ENCODE peak calls at places on chromosomes 11 and 22, in eight cellular contexts. One of them, this sample, is unnamed.

GRCh38 chr11:73203322-73203721 is 14.8 kb upstream of the P2RY2 start:
- DNase-seq in nephron progenitor cell: no peak
- DNase-seq in hypothalamus: no peak
- DNase-seq in activated CD4-positive, alpha-beta T cell treated with anti-CD3 and anti-CD28 coated beads, Interleukin-2, amount 10 ng/mL, durations not matched to agents 7 days and 5 days: no peak
- DNase-seq in brain microvascular endothelial cell: no peak
- DNase-seq in SK-N-SH: no peak
- DNase-seq in EL: no peak
- DNase-seq in NCI-H524: no peak
- DNase-seq in this sample: no peak

GRCh38 chr11:61325649-61326414 is 7.1 kb downstream of the DDB1 start:
- DNase-seq in activated CD4-positive, alpha-beta T cell treated with anti-CD3 and anti-CD28 coated beads, Interleukin-2, amount 10 ng/mL, durations not matched to agents 7 days and 5 days: no peak
- DNase-seq in NCI-H524: no peak
- DNase-seq in hypothalamus: no peak
- DNase-seq in SK-N-SH: no peak
- DNase-seq in brain microvascular endothelial cell: no peak
- DNase-seq in nephron progenitor cell: no peak
- DNase-seq in EL: no peak
- DNase-seq in this sample: peak; percentile 85

GRCh38 chr11:74683279-74683871 is 47.9 kb downstream of the CHRDL2 start:
- DNase-seq in activated CD4-positive, alpha-beta T cell treated with anti-CD3 and anti-CD28 coated beads, Interleukin-2, amount 10 ng/mL, durations not matched to agents 7 days and 5 days: no peak
- DNase-seq in SK-N-SH: peak; percentile 87
- DNase-seq in EL: peak; percentile 22
- DNase-seq in hypothalamus: peak; percentile 84
- DNase-seq in brain microvascular endothelial cell: no peak
- DNase-seq in nephron progenitor cell: peak; percentile 54
- DNase-seq in NCI-H524: peak; percentile 7
- DNase-seq in this sample: peak; percentile 17

GRCh38 chr11:128291835-128292234 is 295.5 kb downstream of the ETS1 start:
- DNase-seq in NCI-H524: no peak
- DNase-seq in nephron progenitor cell: no peak
- DNase-seq in EL: no peak
- DNase-seq in brain microvascular endothelial cell: no peak
- DNase-seq in activated CD4-positive, alpha-beta T cell treated with anti-CD3 and anti-CD28 coated beads, Interleukin-2, amount 10 ng/mL, durations not matched to agents 7 days and 5 days: peak; percentile 75
- DNase-seq in SK-N-SH: no peak
- DNase-seq in hypothalamus: no peak
- DNase-seq in this sample: no peak

GRCh38 chr11:114606003-114606801 is 10.6 kb upstream of the NXPE4 start:
- DNase-seq in EL: peak; percentile 6
- DNase-seq in activated CD4-positive, alpha-beta T cell treated with anti-CD3 and anti-CD28 coated beads, Interleukin-2, amount 10 ng/mL, durations not matched to agents 7 days and 5 days: no peak
- DNase-seq in SK-N-SH: no peak
- DNase-seq in brain microvascular endothelial cell: no peak
- DNase-seq in hypothalamus: no peak
- DNase-seq in NCI-H524: no peak
- DNase-seq in nephron progenitor cell: no peak
- DNase-seq in this sample: peak; percentile 7

GRCh38 chr22:50470491-50470890 is 4.3 kb downstream of the SBF1 start:
- DNase-seq in activated CD4-positive, alpha-beta T cell treated with anti-CD3 and anti-CD28 coated beads, Interleukin-2, amount 10 ng/mL, durations not matched to agents 7 days and 5 days: no peak
- DNase-seq in SK-N-SH: no peak
- DNase-seq in EL: no peak
- DNase-seq in nephron progenitor cell: no peak
- DNase-seq in brain microvascular endothelial cell: no peak
- DNase-seq in NCI-H524: peak; percentile 28
- DNase-seq in hypothalamus: no peak
- DNase-seq in this sample: no peak

GRCh38 chr11:96342131-96342970 is 644 bp downstream of the MAML2 start:
- DNase-seq in SK-N-SH: peak; percentile 21
- DNase-seq in nephron progenitor cell: no peak
- DNase-seq in hypothalamus: no peak
- DNase-seq in brain microvascular endothelial cell: no peak
- DNase-seq in EL: peak; percentile 35
- DNase-seq in NCI-H524: peak; percentile 48
- DNase-seq in activated CD4-positive, alpha-beta T cell treated with anti-CD3 and anti-CD28 coated beads, Interleukin-2, amount 10 ng/mL, durations not matched to agents 7 days and 5 days: no peak
- DNase-seq in this sample: peak; percentile 53

GRCh38 chr11:73957654-73958361 is 7.0 kb downstream of the DNAJB13 start:
- DNase-seq in EL: no peak
- DNase-seq in brain microvascular endothelial cell: no peak
- DNase-seq in SK-N-SH: no peak
- DNase-seq in activated CD4-positive, alpha-beta T cell treated with anti-CD3 and anti-CD28 coated beads, Interleukin-2, amount 10 ng/mL, durations not matched to agents 7 days and 5 days: no peak
- DNase-seq in NCI-H524: peak; percentile 28
- DNase-seq in hypothalamus: no peak
- DNase-seq in nephron progenitor cell: no peak
- DNase-seq in this sample: no peak

GRCh38 chr11:112878228-112878627 is 83.0 kb upstream of the NCAM1 start:
- DNase-seq in nephron progenitor cell: peak; percentile 11
- DNase-seq in EL: no peak
- DNase-seq in SK-N-SH: no peak
- DNase-seq in hypothalamus: no peak
- DNase-seq in activated CD4-positive, alpha-beta T cell treated with anti-CD3 and anti-CD28 coated beads, Interleukin-2, amount 10 ng/mL, durations not matched to agents 7 days and 5 days: no peak
- DNase-seq in NCI-H524: peak; percentile 62
- DNase-seq in brain microvascular endothelial cell: no peak
- DNase-seq in this sample: no peak

GRCh38 chr11:131624526-131624925 is 254.1 kb downstream of the NTM start:
- DNase-seq in SK-N-SH: no peak
- DNase-seq in EL: no peak
- DNase-seq in brain microvascular endothelial cell: no peak
- DNase-seq in nephron progenitor cell: no peak
- DNase-seq in activated CD4-positive, alpha-beta T cell treated with anti-CD3 and anti-CD28 coated beads, Interleukin-2, amount 10 ng/mL, durations not matched to agents 7 days and 5 days: no peak
- DNase-seq in NCI-H524: no peak
- DNase-seq in hypothalamus: no peak
- DNase-seq in this sample: no peak

GRCh38 chr11:77191823-77192495 is 63.9 kb downstream of the MYO7A start:
- DNase-seq in hypothalamus: no peak
- DNase-seq in SK-N-SH: peak; percentile 62
- DNase-seq in brain microvascular endothelial cell: peak; percentile 23
- DNase-seq in activated CD4-positive, alpha-beta T cell treated with anti-CD3 and anti-CD28 coated beads, Interleukin-2, amount 10 ng/mL, durations not matched to agents 7 days and 5 days: peak; percentile 55
- DNase-seq in EL: peak; percentile 33
- DNase-seq in nephron progenitor cell: peak; percentile 82
- DNase-seq in NCI-H524: peak; percentile 31
- DNase-seq in this sample: peak; percentile 42

GRCh38 chr11:925496-926301 is at the start of gene AP2A2:
- DNase-seq in SK-N-SH: peak; percentile 99
- DNase-seq in brain microvascular endothelial cell: peak; percentile 64
- DNase-seq in activated CD4-positive, alpha-beta T cell treated with anti-CD3 and anti-CD28 coated beads, Interleukin-2, amount 10 ng/mL, durations not matched to agents 7 days and 5 days: peak; percentile 86
- DNase-seq in nephron progenitor cell: peak; percentile 93
- DNase-seq in hypothalamus: peak; percentile 76
- DNase-seq in EL: peak; percentile 87
- DNase-seq in NCI-H524: peak; percentile 83
- DNase-seq in this sample: peak; percentile 91

GRCh38 chr11:66853242-66854229 is 3.3 kb upstream of the LRFN4 start:
- DNase-seq in hypothalamus: no peak
- DNase-seq in SK-N-SH: no peak
- DNase-seq in nephron progenitor cell: no peak
- DNase-seq in brain microvascular endothelial cell: no peak
- DNase-seq in activated CD4-positive, alpha-beta T cell treated with anti-CD3 and anti-CD28 coated beads, Interleukin-2, amount 10 ng/mL, durations not matched to agents 7 days and 5 days: no peak
- DNase-seq in EL: no peak
- DNase-seq in NCI-H524: no peak
- DNase-seq in this sample: no peak

GRCh38 chr11:64763804-64764611 is 4.2 kb upstream of the PYGM start:
- DNase-seq in EL: no peak
- DNase-seq in NCI-H524: no peak
- DNase-seq in hypothalamus: no peak
- DNase-seq in brain microvascular endothelial cell: no peak
- DNase-seq in SK-N-SH: no peak
- DNase-seq in nephron progenitor cell: no peak
- DNase-seq in activated CD4-positive, alpha-beta T cell treated with anti-CD3 and anti-CD28 coated beads, Interleukin-2, amount 10 ng/mL, durations not matched to agents 7 days and 5 days: peak; percentile 81
- DNase-seq in this sample: no peak

GRCh38 chr11:120225372-120225909 is 14.5 kb upstream of the POU2F3 start:
- DNase-seq in EL: no peak
- DNase-seq in activated CD4-positive, alpha-beta T cell treated with anti-CD3 and anti-CD28 coated beads, Interleukin-2, amount 10 ng/mL, durations not matched to agents 7 days and 5 days: no peak
- DNase-seq in hypothalamus: no peak
- DNase-seq in SK-N-SH: no peak
- DNase-seq in nephron progenitor cell: no peak
- DNase-seq in NCI-H524: no peak
- DNase-seq in brain microvascular endothelial cell: no peak
- DNase-seq in this sample: no peak

GRCh38 chr11:130315354-130315970 is 745 bp upstream of the ZBTB44 start:
- DNase-seq in activated CD4-positive, alpha-beta T cell treated with anti-CD3 and anti-CD28 coated beads, Interleukin-2, amount 10 ng/mL, durations not matched to agents 7 days and 5 days: peak; percentile 55
- DNase-seq in SK-N-SH: peak; percentile 44
- DNase-seq in hypothalamus: peak; percentile 15
- DNase-seq in EL: no peak
- DNase-seq in NCI-H524: no peak
- DNase-seq in brain microvascular endothelial cell: no peak
- DNase-seq in nephron progenitor cell: peak; percentile 16
- DNase-seq in this sample: no peak

GRCh38 chr11:86063536-86063935 is 5.3 kb downstream of the PICALM start:
- DNase-seq in nephron progenitor cell: no peak
- DNase-seq in hypothalamus: no peak
- DNase-seq in EL: peak; percentile 56
- DNase-seq in brain microvascular endothelial cell: no peak
- DNase-seq in SK-N-SH: no peak
- DNase-seq in activated CD4-positive, alpha-beta T cell treated with anti-CD3 and anti-CD28 coated beads, Interleukin-2, amount 10 ng/mL, durations not matched to agents 7 days and 5 days: no peak
- DNase-seq in NCI-H524: no peak
- DNase-seq in this sample: no peak

GRCh38 chr22:37449281-37449680 is 22.0 kb upstream of the ELFN2 start:
- DNase-seq in hypothalamus: no peak
- DNase-seq in NCI-H524: no peak
- DNase-seq in SK-N-SH: no peak
- DNase-seq in EL: no peak
- DNase-seq in nephron progenitor cell: peak; percentile 66
- DNase-seq in brain microvascular endothelial cell: no peak
- DNase-seq in activated CD4-positive, alpha-beta T cell treated with anti-CD3 and anti-CD28 coated beads, Interleukin-2, amount 10 ng/mL, durations not matched to agents 7 days and 5 days: no peak
- DNase-seq in this sample: no peak

GRCh38 chr22:37636186-37636948 is 3.1 kb upstream of the SH3BP1 start:
- DNase-seq in activated CD4-positive, alpha-beta T cell treated with anti-CD3 and anti-CD28 coated beads, Interleukin-2, amount 10 ng/mL, durations not matched to agents 7 days and 5 days: peak; percentile 62
- DNase-seq in NCI-H524: no peak
- DNase-seq in nephron progenitor cell: no peak
- DNase-seq in hypothalamus: no peak
- DNase-seq in EL: peak; percentile 78
- DNase-seq in brain microvascular endothelial cell: peak; percentile 52
- DNase-seq in SK-N-SH: no peak
- DNase-seq in this sample: peak; percentile 78

GRCh38 chr11:2259466-2259830 is 10.9 kb downstream of the ASCL2 start:
- DNase-seq in EL: no peak
- DNase-seq in hypothalamus: no peak
- DNase-seq in nephron progenitor cell: no peak
- DNase-seq in NCI-H524: no peak
- DNase-seq in brain microvascular endothelial cell: no peak
- DNase-seq in activated CD4-positive, alpha-beta T cell treated with anti-CD3 and anti-CD28 coated beads, Interleukin-2, amount 10 ng/mL, durations not matched to agents 7 days and 5 days: no peak
- DNase-seq in SK-N-SH: no peak
- DNase-seq in this sample: no peak

GRCh38 chr11:33928564-33928963 is 36.7 kb upstream of the LMO2 start:
- DNase-seq in nephron progenitor cell: no peak
- DNase-seq in SK-N-SH: no peak
- DNase-seq in activated CD4-positive, alpha-beta T cell treated with anti-CD3 and anti-CD28 coated beads, Interleukin-2, amount 10 ng/mL, durations not matched to agents 7 days and 5 days: no peak
- DNase-seq in brain microvascular endothelial cell: no peak
- DNase-seq in hypothalamus: no peak
- DNase-seq in NCI-H524: no peak
- DNase-seq in EL: no peak
- DNase-seq in this sample: no peak

GRCh38 chr11:110251837-110252236 is 44.6 kb downstream of the RDX start:
- DNase-seq in activated CD4-positive, alpha-beta T cell treated with anti-CD3 and anti-CD28 coated beads, Interleukin-2, amount 10 ng/mL, durations not matched to agents 7 days and 5 days: no peak
- DNase-seq in brain microvascular endothelial cell: peak; percentile 62
- DNase-seq in hypothalamus: no peak
- DNase-seq in SK-N-SH: no peak
- DNase-seq in EL: peak; percentile 56
- DNase-seq in nephron progenitor cell: no peak
- DNase-seq in NCI-H524: no peak
- DNase-seq in this sample: peak; percentile 80

GRCh38 chr22:46335201-46336118 is at the start of gene TRMU:
- DNase-seq in activated CD4-positive, alpha-beta T cell treated with anti-CD3 and anti-CD28 coated beads, Interleukin-2, amount 10 ng/mL, durations not matched to agents 7 days and 5 days: peak; percentile 77
- DNase-seq in brain microvascular endothelial cell: peak; percentile 53
- DNase-seq in NCI-H524: peak; percentile 86
- DNase-seq in hypothalamus: peak; percentile 85
- DNase-seq in EL: peak; percentile 90
- DNase-seq in nephron progenitor cell: peak; percentile 88
- DNase-seq in SK-N-SH: peak; percentile 98
- DNase-seq in this sample: peak; percentile 92

GRCh38 chr11:129190087-129190486 is 2.0 kb downstream of the ARHGAP32 start:
- DNase-seq in hypothalamus: no peak
- DNase-seq in brain microvascular endothelial cell: no peak
- DNase-seq in activated CD4-positive, alpha-beta T cell treated with anti-CD3 and anti-CD28 coated beads, Interleukin-2, amount 10 ng/mL, durations not matched to agents 7 days and 5 days: no peak
- DNase-seq in NCI-H524: no peak
- DNase-seq in EL: peak; percentile 16
- DNase-seq in nephron progenitor cell: no peak
- DNase-seq in SK-N-SH: peak; percentile 26
- DNase-seq in this sample: peak; percentile 41